ENCODE peak calls at places on chromosomes 1 and 21, in eight cellular contexts. D is bronchial epithelial cell; W is GF-D8; P is RWPE2; Q is stimulated activated naive CD4-positive, alpha-beta T cell; E is activated naive CD4-positive, alpha-beta T cell treated with anti-CD3 and anti-CD28 coated beads, Interleukin-2, amount 10 ng/mL, durations not matched to agents 7 days and 5 days; N is nephron progenitor cell; C is epithelial cell of proximal tubule. F is an unnamed sample.

GRCh38 chr1:46798820-46799219 is at the start of gene CYP4B1:
- DNase-seq in D (peak; percentile 27), W (no peak), P (no peak), Q (no peak), E (no peak), N (no peak), C (no peak), F (no peak)

GRCh38 chr1:188706742-188707141 is 1770.9 kb downstream of the BRINP3 start:
- DNase-seq in D (peak; percentile 96), W (no peak), P (no peak), Q (no peak), E (no peak), N (no peak), C (peak; percentile 9), F (no peak)

GRCh38 chr1:246169019-246169418 is 338.1 kb downstream of the SMYD3 start:
- DNase-seq in D (no peak), W (no peak), P (no peak), Q (no peak), E (no peak), N (no peak), C (no peak), F (no peak)

GRCh38 chr1:20411196-20411980 is 74.6 kb downstream of the CAMK2N1 start:
- DNase-seq in D (peak; percentile 88), W (no peak), P (peak; percentile 91), Q (no peak), E (no peak), N (no peak), C (peak; percentile 35), F (no peak)

GRCh38 chr1:3785458-3786157 is 10.7 kb downstream of the LRRC47 start:
- DNase-seq in D (peak; percentile 20), W (no peak), P (no peak), Q (no peak), E (no peak), N (peak; percentile 43), C (no peak), F (no peak)

GRCh38 chr1:61427516-61427915 is 297.4 kb downstream of the TM2D1 start:
- DNase-seq in D (no peak), W (no peak), P (no peak), Q (no peak), E (no peak), N (no peak), C (no peak), F (no peak)

GRCh38 chr1:212791261-212791675 is 309 bp downstream of the NSL1 start:
- DNase-seq in D (peak; percentile 70), W (peak; percentile 55), P (peak; percentile 45), Q (no peak), E (no peak), N (no peak), C (no peak), F (no peak)

GRCh38 chr1:151908228-151908691 is 1.1 kb downstream of the THEM4 start:
- DNase-seq in D (no peak), W (peak; percentile 11), P (no peak), Q (no peak), E (no peak), N (peak; percentile 21), C (no peak), F (no peak)

GRCh38 chr1:18883636-18884418 is 18.5 kb downstream of the ALDH4A1 start:
- DNase-seq in D (peak; percentile 63), W (no peak), P (no peak), Q (peak; percentile 38), E (peak; percentile 83), N (peak; percentile 89), C (no peak), F (peak; percentile 57)

GRCh38 chr21:20739421-20739820 is 258.8 kb upstream of the NCAM2 start:
- DNase-seq in D (no peak), W (no peak), P (no peak), Q (no peak), E (no peak), N (no peak), C (no peak), F (no peak)

GRCh38 chr21:17688912-17689874 is 76.5 kb upstream of the BTG3 start:
- DNase-seq in D (peak; percentile 96), W (peak; percentile 26), P (peak; percentile 90), Q (no peak), E (peak; percentile 54), N (no peak), C (no peak), F (peak; percentile 39)

GRCh38 chr1:100894622-100895539 is at the start of gene EXTL2:
- DNase-seq in D (peak; percentile 73), W (peak; percentile 78), P (peak; percentile 86), Q (peak; percentile 39), E (peak; percentile 72), N (peak; percentile 84), C (peak; percentile 53), F (peak; percentile 66)

GRCh38 chr1:202618387-202619022 is 91.7 kb downstream of the SYT2 start:
- DNase-seq in D (peak; percentile 67), W (no peak), P (no peak), Q (no peak), E (no peak), N (no peak), C (no peak), F (no peak)